ENCODE peak calls at places on chromosomes 11 and 22, in five cellular contexts. J is prostate gland, W is RCC 7860, L is neural crest cell, H is amniotic epithelial cell. F is an unnamed sample.

GRCh38 chr11:72576661-72577060 is 97.6 kb downstream of the PDE2A start:
- DNase-seq in J (no peak), W (no peak), L (no peak), H (no peak), F (no peak)

GRCh38 chr11:46682773-46683752 is 17.4 kb downstream of the ARHGAP1 start:
- DNase-seq in J (no peak), W (no peak), L (no peak), H (peak; percentile 48), F (no peak)

GRCh38 chr11:46210133-46210636 is 67.3 kb upstream of the CREB3L1 start:
- DNase-seq in J (no peak), W (no peak), L (no peak), H (peak; percentile 92), F (no peak)

GRCh38 chr11:79437981-79438630 is 2.7 kb downstream of the TENM4 start:
- DNase-seq in J (peak; percentile 4), W (peak; percentile 51), L (peak; percentile 8), H (peak; percentile 60), F (no peak)

GRCh38 chr22:36197601-36198146 is 3.9 kb downstream of the APOL4 start:
- DNase-seq in J (no peak), W (no peak), L (peak; percentile 29), H (no peak), F (no peak)

GRCh38 chr11:82908311-82908710 is 6.8 kb downstream of the DDIAS start:
- DNase-seq in J (no peak), W (no peak), L (no peak), H (no peak), F (no peak)

GRCh38 chr11:14144905-14145304 is 182.4 kb downstream of the SPON1 start:
- DNase-seq in J (no peak), W (no peak), L (no peak), H (no peak), F (no peak)

GRCh38 chr11:18853086-18853720 is 61.6 kb upstream of the PTPN5 start:
- DNase-seq in J (peak; percentile 22), W (peak; percentile 19), L (no peak), H (peak; percentile 36), F (peak; percentile 47)

GRCh38 chr11:66652651-66653050 is 14.1 kb downstream of the RBM4 start:
- DNase-seq in J (no peak), W (no peak), L (no peak), H (no peak), F (no peak)

GRCh38 chr11:11608783-11609232 is 13.0 kb downstream of the GALNT18 start:
- DNase-seq in J (no peak), W (peak; percentile 68), L (no peak), H (no peak), F (peak; percentile 68)

GRCh38 chr11:123549901-123550619 is 104.4 kb downstream of the SCN3B start:
- DNase-seq in J (no peak), W (no peak), L (no peak), H (no peak), F (no peak)

F was measured in ACHN.